ENCODE peak calls at places on chromosome 15, in seven cellular contexts. X is prostate gland, F is stomach, O is uterus, Y is adrenal gland, N is HepG2, I is upper lobe of left lung. S is an unnamed sample.
A peak's percentile ranks its signal among the peaks of the same experiment; 100 is the strongest.

GRCh38 chr15:57432141-57432701 is 55.9 kb downstream of the CGNL1 start:
- DNase-seq in X (no peak), O (no peak), N (no peak), F (peak; percentile 53), I (no peak), Y (no peak), S (peak; percentile 66)

GRCh38 chr15:77187751-77188464 is 117.0 kb upstream of the TSPAN3 start:
- DNase-seq in Y (peak; percentile 55), X (no peak), O (peak; percentile 57), F (no peak), N (no peak), I (peak; percentile 52), S (no peak)

GRCh38 chr15:45401665-45402161 is 23.4 kb upstream of the GATM start:
- DNase-seq in N (no peak), X (no peak), Y (no peak), O (no peak), I (no peak), F (no peak), S (no peak)

GRCh38 chr15:59242649-59243048 is 36.0 kb downstream of the LDHAL6B start:
- DNase-seq in X (no peak), Y (no peak), I (no peak), N (no peak), F (no peak), O (no peak), S (no peak)

GRCh38 chr15:33194237-33194636 is 277 bp downstream of the FMN1 start:
- DNase-seq in F (no peak), I (no peak), X (no peak), O (no peak), Y (no peak), N (no peak), S (no peak)

GRCh38 chr15:94526071-94526689 is 294.8 kb downstream of the MCTP2 start:
- DNase-seq in I (no peak), O (no peak), X (no peak), N (no peak), F (no peak), Y (no peak), S (no peak)

GRCh38 chr15:39804026-39804425 is 21.4 kb upstream of the FSIP1 start:
- DNase-seq in O (no peak), X (no peak), I (no peak), F (no peak), N (peak; percentile 21), Y (no peak), S (no peak)

GRCh38 chr15:89457086-89457485 is 39.3 kb downstream of the RHCG start:
- DNase-seq in O (no peak), F (no peak), N (peak; percentile 12), X (no peak), Y (no peak), I (no peak), S (peak; percentile 22)

GRCh38 chr15:92141607-92142006 is 252.1 kb upstream of the ST8SIA2 start:
- DNase-seq in N (no peak), Y (no peak), O (no peak), F (no peak), X (no peak), I (no peak), S (no peak)

GRCh38 chr15:45203182-45203581 is 15.4 kb upstream of the SHF start:
- DNase-seq in X (no peak), O (no peak), N (no peak), I (no peak), F (no peak), Y (peak; percentile 48), S (peak; percentile 63)

GRCh38 chr15:45522931-45523331 is 376 bp upstream of the SLC30A4 start:
- DNase-seq in I (no peak), N (no peak), Y (peak; percentile 59), O (no peak), X (peak; percentile 69), F (no peak), S (no peak)

GRCh38 chr15:32029862-32030781 is at the start of gene CHRNA7:
- DNase-seq in F (peak; percentile 76), I (peak; percentile 55), Y (peak; percentile 20), O (peak; percentile 52), N (peak; percentile 12), X (peak; percentile 70), S (peak; percentile 68)

GRCh38 chr15:78334845-78335244 is 5.3 kb upstream of the CRABP1 start:
- DNase-seq in N (no peak), F (no peak), Y (no peak), O (no peak), I (no peak), X (no peak), S (no peak)

GRCh38 chr15:88636039-88636438 is 2.8 kb upstream of the ISG20 start:
- DNase-seq in F (peak; percentile 88), I (peak; percentile 60), Y (no peak), N (no peak), X (peak; percentile 58), O (no peak), S (no peak)

GRCh38 chr15:27066446-27066845 is 95.5 kb downstream of the GABRG3 start:
- DNase-seq in N (no peak), F (no peak), O (no peak), Y (no peak), X (no peak), I (no peak), S (no peak)

GRCh38 chr15:33565099-33565498 is 254.3 kb downstream of the RYR3 start:
- DNase-seq in I (no peak), O (no peak), N (no peak), X (no peak), F (no peak), Y (no peak), S (no peak)

GRCh38 chr15:40289140-40289775 is 6.4 kb upstream of the ANKRD63 start:
- DNase-seq in F (peak; percentile 80), O (no peak), N (no peak), X (peak; percentile 46), Y (no peak), I (no peak), S (peak; percentile 81)

GRCh38 chr15:71651750-71652186 is 158.6 kb upstream of the NR2E3 start:
- DNase-seq in N (peak; percentile 57), I (no peak), X (peak; percentile 59), Y (no peak), F (peak; percentile 50), O (no peak), S (peak; percentile 19)

GRCh38 chr15:87619161-87619960 is 637.2 kb downstream of the NTRK3 start:
- DNase-seq in N (no peak), O (peak; percentile 36), Y (no peak), F (no peak), I (no peak), X (no peak), S (no peak)

GRCh38 chr15:101189341-101189679 is 62.5 kb downstream of the CHSY1 start:
- DNase-seq in F (no peak), Y (no peak), X (no peak), O (no peak), N (no peak), I (no peak), S (no peak)
- H3K4me1 ChIP-seq in F (peaks cover 44% of the 10 kb centered on the region), Y (peaks cover 13% of the 10 kb centered on the region), X (peaks cover 35% of the 10 kb centered on the region), O (peaks cover 3% of the 10 kb centered on the region), N (no peaks in the 10 kb centered on the region), I (peaks cover 50% of the 10 kb centered on the region), S (no peaks in the 10 kb centered on the region)

GRCh38 chr15:52415628-52416027 is 113.1 kb downstream of the MYO5A start:
- DNase-seq in F (no peak), X (no peak), N (no peak), Y (no peak), I (no peak), O (no peak), S (no peak)

GRCh38 chr15:52414936-52415335 is 113.7 kb downstream of the MYO5A start:
- DNase-seq in X (no peak), O (no peak), F (no peak), Y (no peak), N (no peak), I (no peak), S (no peak)

GRCh38 chr15:52419494-52419893 is 109.2 kb downstream of the MYO5A start:
- DNase-seq in X (no peak), I (no peak), O (no peak), N (no peak), Y (no peak), F (no peak), S (no peak)

GRCh38 chr15:52417501-52417900 is 111.2 kb downstream of the MYO5A start:
- DNase-seq in Y (no peak), N (no peak), I (no peak), X (no peak), O (no peak), F (no peak), S (no peak)

DNA sequence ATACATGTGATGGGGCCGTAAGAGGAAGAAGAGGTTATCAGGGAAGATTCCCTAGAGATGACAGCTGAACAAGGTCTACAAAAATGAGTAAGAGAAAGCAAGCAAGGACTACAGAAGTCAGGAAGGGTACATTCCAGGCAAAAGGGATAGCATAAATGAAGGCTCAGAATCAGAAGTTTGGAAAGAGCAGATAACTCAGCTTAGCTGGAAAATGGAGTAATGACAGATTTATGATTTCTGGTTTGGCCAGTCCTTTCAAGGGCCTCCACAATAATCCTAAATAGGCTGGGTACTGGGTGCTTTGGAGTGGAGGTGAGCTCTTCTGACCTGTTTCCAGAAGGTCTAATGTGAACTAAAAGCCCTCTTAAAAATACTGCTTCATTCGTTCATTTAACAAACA is 110.7 kb downstream of the MYO5A start:
- DNase-seq in I (no peak), N (no peak), Y (no peak), X (no peak), F (no peak), O (no peak), S (no peak)
- H3K27ac ChIP-seq in I (no peak overlapping the region), N (no peak overlapping the region), Y (no peak overlapping the region), X (no peak overlapping the region), F (no peak overlapping the region), O (no peak overlapping the region), S (no peak overlapping the region)

GRCh38 chr15:75350601-75351331 is 3.9 kb downstream of the NEIL1 start:
- DNase-seq in O (no peak), N (no peak), X (no peak), F (no peak), Y (peak; percentile 15), I (no peak), S (no peak)
- TF ChIP-seq POLR2A in O (no peak), N (no peak), X (no peak), F (no peak), Y (no peak), I (no peak), S (no peak)

GRCh38 chr15:66071160-66071559 is 182.4 kb downstream of the MEGF11 start:
- DNase-seq in O (no peak), X (no peak), Y (no peak), F (peak; percentile 60), N (no peak), I (no peak), S (no peak)

GRCh38 chr15:66069751-66070150 is 183.8 kb downstream of the MEGF11 start:
- DNase-seq in Y (no peak), N (no peak), X (no peak), I (no peak), F (no peak), O (no peak), S (no peak)

GRCh38 chr15:66067687-66068086 is 185.9 kb downstream of the MEGF11 start:
- DNase-seq in O (no peak), N (no peak), F (no peak), I (no peak), Y (no peak), X (no peak), S (no peak)

GRCh38 chr15:66070220-66070934 is 183.2 kb downstream of the MEGF11 start:
- DNase-seq in Y (no peak), F (no peak), O (no peak), X (no peak), I (no peak), N (no peak), S (no peak)

DNA sequence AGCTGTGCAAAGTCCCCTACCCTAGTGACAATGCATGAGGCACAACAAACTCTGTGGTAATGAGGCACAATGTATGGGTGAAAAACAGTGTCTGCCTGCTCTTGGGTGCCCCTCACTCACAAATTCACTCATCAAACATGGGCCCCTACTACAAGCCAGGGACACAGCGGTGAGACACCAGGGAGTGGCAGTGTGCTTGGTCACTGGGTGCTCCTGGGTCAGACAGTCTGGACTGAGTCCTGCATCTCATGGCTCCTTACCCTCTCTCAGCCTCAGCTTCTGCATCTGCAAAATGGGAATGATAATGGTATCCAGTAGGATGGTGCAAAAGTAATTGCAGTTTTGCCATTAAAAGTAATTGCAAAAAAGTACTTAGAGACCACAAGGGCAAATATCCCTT is 184.7 kb downstream of the MEGF11 start:
- DNase-seq in F (no peak), X (no peak), I (no peak), O (no peak), Y (no peak), N (no peak), S (no peak)
- H3K4me1 ChIP-seq in F (no peaks in the 10 kb centered on the region), X (no peaks in the 10 kb centered on the region), I (no peaks in the 10 kb centered on the region), O (no peaks in the 10 kb centered on the region), Y (peaks cover 10% of the 10 kb centered on the region), N (no peaks in the 10 kb centered on the region), S (no peaks in the 10 kb centered on the region)

S was measured in right lobe of liver.